ENCODE peak calls at places on chromosomes 2 and 18, in seven cellular contexts. Y is fibroblast of the conjunctiva; R is Peyer's patch; A is GM03348; H is stimulated activated CD4-positive, alpha-beta T cell treated with anti-CD3 and anti-CD28 coated beads, Interleukin-4, amount 100 ng/mL, for 4 hours; L is Kasumi-1; C is NCI-H1694. M is an unnamed sample.

GRCh38 chr2:128374711-128375413 is 56.2 kb upstream of the HS6ST1 start:
- DNase-seq in C (peak), A (peak), Y (no peak), R (peak), H (no peak), L (no peak), M (no peak)

GRCh38 chr18:8367217-8367988 is 241.8 kb upstream of the RAB12 start:
- DNase-seq in L (no peak), C (peak), H (no peak), R (no peak), Y (no peak), A (peak), M (no peak)

GRCh38 chr2:163123526-163123925 is 285.0 kb upstream of the KCNH7 start:
- DNase-seq in R (no peak), L (no peak), H (no peak), Y (no peak), C (no peak), A (no peak), M (no peak)

GRCh38 chr2:230160112-230160660 is 59.6 kb downstream of the SP110 start:
- DNase-seq in C (peak), L (peak), H (peak), A (peak), R (peak), Y (peak), M (peak)

GRCh38 chr2:180747728-180748127 is 232.7 kb upstream of the UBE2E3 start:
- DNase-seq in Y (no peak), A (no peak), R (no peak), L (no peak), C (no peak), H (no peak), M (no peak)

GRCh38 chr18:79695269-79695668 is 15.7 kb downstream of the CTDP1 start:
- DNase-seq in R (no peak), C (no peak), L (no peak), H (no peak), A (no peak), Y (no peak), M (no peak)

GRCh38 chr2:14189929-14190328 is 442.6 kb upstream of the LRATD1 start:
- DNase-seq in R (no peak), L (no peak), H (no peak), Y (no peak), A (no peak), C (no peak), M (no peak)

GRCh38 chr2:221791840-221792239 is 219.7 kb upstream of the EPHA4 start:
- DNase-seq in C (no peak), Y (no peak), L (no peak), A (no peak), R (no peak), H (no peak), M (no peak)

GRCh38 chr2:240806006-240806405 is 14.0 kb downstream of the KIF1A start:
- DNase-seq in Y (no peak), A (no peak), C (no peak), R (peak), L (no peak), H (no peak), M (no peak)

GRCh38 chr2:160321025-160321424 is 121.0 kb upstream of the ITGB6 start:
- DNase-seq in H (no peak), A (no peak), L (peak), C (no peak), Y (no peak), R (no peak), M (no peak)

GRCh38 chr18:50127516-50128229 is 67.3 kb downstream of the MYO5B start:
- DNase-seq in Y (no peak), H (no peak), L (no peak), R (no peak), A (no peak), C (no peak), M (no peak)

GRCh38 chr2:199018826-199019225 is 438.9 kb downstream of the SATB2 start:
- DNase-seq in R (no peak), L (no peak), C (no peak), H (no peak), Y (no peak), A (no peak), M (no peak)

GRCh38 chr18:31454066-31454708 is 6.6 kb downstream of the DSG3 start:
- DNase-seq in R (no peak), Y (peak), H (no peak), C (no peak), A (peak), L (no peak), M (no peak)

GRCh38 chr18:39591647-39592046 is 2026.0 kb upstream of the CELF4 start:
- DNase-seq in C (no peak), Y (no peak), A (no peak), L (no peak), H (no peak), R (no peak), M (no peak)

GRCh38 chr2:206526416-206526815 is 83.1 kb downstream of the ADAM23 start:
- DNase-seq in Y (no peak), L (no peak), A (no peak), R (no peak), H (no peak), C (no peak), M (no peak)

GRCh38 chr2:70188460-70188859 is 2.4 kb downstream of the C2orf42 start:
- DNase-seq in C (no peak), L (no peak), R (no peak), A (no peak), Y (no peak), H (no peak), M (no peak)

GRCh38 chr2:198930170-198930569 is 527.6 kb downstream of the SATB2 start:
- DNase-seq in C (no peak), L (peak), H (no peak), R (peak), Y (no peak), A (peak), M (no peak)

GRCh38 chr18:78635093-78635800 is 344.4 kb upstream of the SALL3 start:
- DNase-seq in C (no peak), L (no peak), A (no peak), R (no peak), Y (no peak), H (no peak), M (no peak)

GRCh38 chr2:149989447-149990063 is 402.0 kb upstream of the MMADHC start:
- DNase-seq in R (no peak), C (no peak), H (no peak), Y (no peak), L (no peak), A (peak), M (no peak)

GRCh38 chr2:120735750-120736170 is at the start of gene GLI2:
- DNase-seq in R (peak), L (peak), C (peak), A (peak), H (no peak), Y (peak), M (no peak)

GRCh38 chr2:63013448-63013847 is 37.2 kb upstream of the OTX1 start:
- DNase-seq in L (no peak), Y (no peak), A (no peak), R (no peak), H (no peak), C (no peak), M (no peak)

GRCh38 chr2:178070824-178071223 is 1.8 kb downstream of the PDE11A start:
- DNase-seq in C (no peak), L (peak), Y (no peak), H (no peak), R (no peak), A (peak), M (no peak)

GRCh38 chr18:46343940-46344372 is 239.8 kb downstream of the HAUS1 start:
- DNase-seq in Y (no peak), H (peak), R (peak), C (no peak), L (peak), A (no peak), M (peak)

GRCh38 chr2:198587201-198587600 is 782.8 kb downstream of the PLCL1 start:
- DNase-seq in L (no peak), H (no peak), C (no peak), Y (no peak), A (no peak), R (no peak), M (no peak)

GRCh38 chr18:59015531-59016152 is 124.0 kb upstream of the SEC11C start:
- DNase-seq in L (no peak), C (no peak), R (no peak), A (no peak), H (no peak), Y (no peak), M (no peak)

GRCh38 chr18:9433616-9434239 is 41.6 kb upstream of the RALBP1 start:
- DNase-seq in A (no peak), R (no peak), H (no peak), Y (no peak), C (peak), L (peak), M (no peak)

GRCh38 chr2:63000801-63001200 is 49.8 kb upstream of the OTX1 start:
- DNase-seq in L (no peak), A (peak), H (no peak), R (no peak), C (no peak), Y (no peak), M (no peak)

GRCh38 chr2:96175951-96176350 is 30.7 kb upstream of the DUSP2 start:
- DNase-seq in L (no peak), H (no peak), Y (no peak), A (peak), C (no peak), R (no peak), M (no peak)

GRCh38 chr18:67514901-67515540 is 1.5 kb downstream of the DSEL start:
- DNase-seq in C (no peak), R (no peak), L (no peak), H (no peak), Y (no peak), A (no peak), M (no peak)

GRCh38 chr18:49460958-49461601 is 635 bp upstream of the DYM start:
- DNase-seq in R (no peak), Y (no peak), C (no peak), A (no peak), H (no peak), L (no peak), M (no peak)

GRCh38 chr2:71510196-71510807 is 56.9 kb downstream of the DYSF start:
- DNase-seq in L (peak), H (peak), R (peak), A (peak), C (peak), Y (peak), M (peak)

GRCh38 chr2:96153291-96153713 is 8.1 kb upstream of the DUSP2 start:
- DNase-seq in A (no peak), R (no peak), L (no peak), H (no peak), C (no peak), Y (no peak), M (no peak)

GRCh38 chr18:37135177-37135576 is 306.2 kb downstream of the KIAA1328 start:
- DNase-seq in Y (no peak), A (no peak), L (no peak), C (no peak), R (no peak), H (no peak), M (no peak)

GRCh38 chr2:232666051-232666805 is 30.9 kb upstream of the GIGYF2 start:
- DNase-seq in H (no peak), C (no peak), R (no peak), L (no peak), A (no peak), Y (no peak), M (no peak)